ENCODE peak calls at places on chromosome 18, in eight cellular contexts. A, W, Z, P, M, T, E and V are unnamed samples.

GRCh38 chr18:59385191-59385590 is 26.1 kb upstream of the LMAN1 start:
- DNase-seq in T (no peak), Z (no peak), P (no peak), M (no peak), E (no peak), W (no peak), A (no peak), V (no peak)

GRCh38 chr18:74316257-74317180 is 880 bp downstream of the C18orf63 start:
- DNase-seq in Z (no peak), T (peak; percentile 85), E (peak; percentile 32), A (no peak), W (peak; percentile 92), M (no peak), P (no peak), V (no peak)

GRCh38 chr18:51279367-51279984 is 82.0 kb upstream of the MEX3C start:
- DNase-seq in A (no peak), T (no peak), P (no peak), Z (no peak), W (peak; percentile 1), M (no peak), E (no peak), V (no peak)

GRCh38 chr18:76450912-76451421 is 44.1 kb downstream of the ZNF516 start:
- DNase-seq in W (peak; percentile 83), Z (no peak), A (no peak), M (peak; percentile 91), T (peak; percentile 78), P (peak; percentile 77), E (peak; percentile 65), V (peak; percentile 32)

GRCh38 chr18:57141208-57142129 is 5.4 kb upstream of the BOD1L2 start:
- DNase-seq in T (no peak), E (peak; percentile 35), P (no peak), Z (peak; percentile 92), W (no peak), M (no peak), A (no peak), V (no peak)

GRCh38 chr18:41357708-41358107 is 597.3 kb upstream of the PIK3C3 start:
- DNase-seq in W (no peak), E (no peak), P (no peak), Z (no peak), T (no peak), M (no peak), A (no peak), V (no peak)

GRCh38 chr18:36912887-36913286 is 84.0 kb downstream of the KIAA1328 start:
- DNase-seq in W (no peak), M (no peak), T (no peak), P (no peak), A (no peak), Z (no peak), E (no peak), V (no peak)

GRCh38 chr18:39555511-39555910 is 1989.9 kb upstream of the CELF4 start:
- DNase-seq in E (no peak), P (no peak), A (no peak), W (no peak), T (no peak), Z (no peak), M (no peak), V (no peak)

GRCh38 chr18:36294031-36294430 is 3.5 kb upstream of the FHOD3 start:
- DNase-seq in A (no peak), E (peak; percentile 71), Z (no peak), T (peak; percentile 44), W (no peak), P (no peak), M (no peak), V (no peak)

GRCh38 chr18:23094411-23095165 is 40.7 kb upstream of the CABLES1 start:
- DNase-seq in M (no peak), P (no peak), Z (no peak), W (no peak), A (no peak), E (no peak), T (no peak), V (no peak)

GRCh38 chr18:2898131-2898640 is 51.4 kb downstream of the EMILIN2 start:
- DNase-seq in A (no peak), T (peak; percentile 60), E (peak; percentile 48), Z (no peak), P (no peak), W (peak; percentile 73), M (peak; percentile 45), V (no peak)

GRCh38 chr18:7817596-7817995 is 250.5 kb downstream of the PTPRM start:
- DNase-seq in Z (no peak), A (no peak), T (peak; percentile 34), E (no peak), W (no peak), P (no peak), M (no peak), V (no peak)

GRCh38 chr18:48216639-48217280 is 192.4 kb downstream of the ZBTB7C start:
- DNase-seq in T (no peak), A (no peak), Z (no peak), W (no peak), M (no peak), P (no peak), E (no peak), V (no peak)

GRCh38 chr18:79503891-79504475 is 108.3 kb downstream of the NFATC1 start:
- DNase-seq in E (no peak), M (no peak), W (no peak), T (no peak), A (no peak), Z (peak; percentile 2), P (no peak), V (no peak)

GRCh38 chr18:53698907-53699306 is 525.6 kb downstream of the MBD2 start:
- DNase-seq in Z (peak; percentile 5), W (peak; percentile 12), E (peak; percentile 17), P (peak; percentile 68), M (peak; percentile 53), A (no peak), T (peak; percentile 63), V (peak; percentile 60)

GRCh38 chr18:76131738-76132137 is 363.3 kb downstream of the ZNF516 start:
- DNase-seq in T (no peak), Z (no peak), E (peak; percentile 99), A (no peak), M (no peak), P (no peak), W (no peak), V (no peak)

GRCh38 chr18:23802817-23803216 is 113.6 kb downstream of the LAMA3 start:
- DNase-seq in W (no peak), Z (no peak), P (no peak), M (no peak), E (no peak), T (no peak), A (no peak), V (no peak)

GRCh38 chr18:58201728-58202405 is 157.8 kb downstream of the NEDD4L start:
- DNase-seq in W (no peak), A (no peak), P (no peak), E (no peak), T (no peak), Z (no peak), M (no peak), V (no peak)

GRCh38 chr18:73254564-73254963 is 386.8 kb upstream of the NETO1 start:
- DNase-seq in T (no peak), E (no peak), Z (no peak), P (no peak), A (no peak), M (no peak), W (no peak), V (no peak)

GRCh38 chr18:23357992-23358594 is 95.0 kb upstream of the RIOK3 start:
- DNase-seq in A (no peak), W (no peak), Z (peak; percentile 42), P (peak; percentile 76), E (no peak), M (no peak), T (no peak), V (peak; percentile 44)

GRCh38 chr18:44520981-44521672 is 159.6 kb upstream of the SETBP1 start:
- DNase-seq in A (peak; percentile 2), P (no peak), T (peak; percentile 24), M (no peak), W (peak; percentile 68), E (peak; percentile 74), Z (peak; percentile 9), V (no peak)

GRCh38 chr18:34738173-34738894 is 28.2 kb downstream of the DTNA start:
- DNase-seq in M (no peak), E (peak; percentile 37), Z (peak; percentile 12), W (peak; percentile 26), P (peak; percentile 42), A (no peak), T (no peak), V (no peak)

GRCh38 chr18:77002496-77002895 is 130.1 kb downstream of the MBP start:
- DNase-seq in M (no peak), Z (no peak), A (no peak), T (no peak), E (no peak), P (no peak), W (no peak), V (no peak)

GRCh38 chr18:54712758-54713157 is 115.5 kb upstream of the RAB27B start:
- DNase-seq in A (no peak), M (no peak), T (no peak), W (no peak), P (no peak), E (peak; percentile 22), Z (no peak), V (no peak)

GRCh38 chr18:8151176-8151575 is 458.1 kb upstream of the RAB12 start:
- DNase-seq in A (no peak), E (no peak), T (no peak), M (no peak), P (no peak), W (peak; percentile 86), Z (no peak), V (no peak)

GRCh38 chr18:21242141-21243040 is at the start of gene GREB1L:
- DNase-seq in P (peak; percentile 60), M (peak; percentile 57), E (peak; percentile 76), T (peak; percentile 91), Z (peak; percentile 53), A (peak; percentile 47), W (peak; percentile 68), V (peak; percentile 72)

GRCh38 chr18:24631238-24632025 is 171.0 kb downstream of the HRH4 start:
- DNase-seq in A (no peak), Z (no peak), W (peak; percentile 20), E (no peak), M (no peak), P (no peak), T (peak; percentile 35), V (peak; percentile 2)

GRCh38 chr18:62452280-62452824 is 70.5 kb upstream of the ZCCHC2 start:
- DNase-seq in T (no peak), A (no peak), E (peak; percentile 90), P (peak; percentile 45), Z (no peak), W (no peak), M (no peak), V (no peak)

GRCh38 chr18:30889582-30890301 is 152.8 kb downstream of the DSC3 start:
- DNase-seq in M (peak; percentile 3), Z (no peak), E (peak; percentile 16), P (peak; percentile 71), A (no peak), T (no peak), W (no peak), V (peak; percentile 51)

GRCh38 chr18:47317824-47318508 is 66.5 kb upstream of the SKOR2 start:
- DNase-seq in E (no peak), P (no peak), W (no peak), M (no peak), Z (no peak), T (no peak), A (no peak), V (no peak)